ENCODE peak calls at places on chromosome 9, in four cellular contexts. M, O, G and K are unnamed samples.

GRCh38 chr9:76646249-76646648 is 118.0 kb upstream of the PCA3 start:
- DNase-seq in O (no peak), M (peak), G (no peak), K (no peak)

GRCh38 chr9:14400658-14400995 is 86.7 kb upstream of the NFIB start:
- DNase-seq in M (peak), O (peak), G (peak), K (no peak)

GRCh38 chr9:5799314-5799713 is 33.6 kb downstream of the ERMP1 start:
- DNase-seq in M (peak), G (no peak), O (peak), K (no peak)

GRCh38 chr9:128122809-128123175 is 4.7 kb downstream of the PTGES2 start:
- DNase-seq in M (no peak), G (no peak), O (no peak), K (no peak)

GRCh38 chr9:12766357-12766756 is 8.5 kb upstream of the LURAP1L start:
- DNase-seq in M (no peak), G (no peak), O (no peak), K (no peak)

GRCh38 chr9:109297899-109298298 is 23.0 kb downstream of the EPB41L4B start:
- DNase-seq in G (no peak), M (peak), O (no peak), K (peak)

GRCh38 chr9:73011346-73011745 is 58.5 kb upstream of the ALDH1A1 start:
- DNase-seq in M (peak), O (no peak), G (no peak), K (no peak)

GRCh38 chr9:26723486-26723885 is 169.1 kb downstream of the CAAP1 start:
- DNase-seq in O (peak), M (peak), G (peak), K (no peak)

GRCh38 chr9:114613919-114614318 is 2.8 kb downstream of the TMEM268 start:
- DNase-seq in G (no peak), O (no peak), M (no peak), K (no peak)

GRCh38 chr9:75229605-75230332 is 141.5 kb downstream of the OSTF1 start:
- DNase-seq in M (peak), G (no peak), O (no peak), K (no peak)

GRCh38 chr9:22158983-22159382 is 149.9 kb upstream of the CDKN2B start:
- DNase-seq in O (no peak), M (peak), G (peak), K (no peak)

GRCh38 chr9:122051401-122052346 is 41.4 kb downstream of the TTLL11 start:
- DNase-seq in O (no peak), G (no peak), M (no peak), K (peak)

GRCh38 chr9:73023025-73023541 is 70.2 kb upstream of the ALDH1A1 start:
- DNase-seq in G (peak), M (peak), O (peak), K (peak)

GRCh38 chr9:91963711-91964240 is 13.7 kb upstream of the ROR2 start:
- DNase-seq in G (no peak), M (no peak), O (no peak), K (no peak)

GRCh38 chr9:119844431-119844830 is 475.2 kb upstream of the BRINP1 start:
- DNase-seq in M (no peak), O (no peak), G (no peak), K (no peak)

GRCh38 chr9:124291801-124292396 is 34.1 kb downstream of the NEK6 start:
- DNase-seq in G (no peak), O (no peak), M (no peak), K (no peak)

GRCh38 chr9:121196389-121196788 is 5.3 kb downstream of the RAB14 start:
- DNase-seq in M (no peak), O (no peak), G (no peak), K (no peak)

GRCh38 chr9:33856247-33856646 is 39.3 kb downstream of the UBE2R2 start:
- DNase-seq in M (no peak), G (no peak), O (no peak), K (no peak)

GRCh38 chr9:96762562-96762961 is 15.3 kb downstream of the ZNF510 start:
- DNase-seq in M (no peak), O (no peak), G (no peak), K (no peak)

GRCh38 chr9:27184556-27185351 is 75.7 kb downstream of the TEK start:
- DNase-seq in G (no peak), O (no peak), M (peak), K (no peak)

GRCh38 chr9:89530721-89531120 is 32.8 kb upstream of the SEMA4D start:
- DNase-seq in G (no peak), O (no peak), M (no peak), K (no peak)

GRCh38 chr9:89617978-89618377 is 13.2 kb downstream of the GADD45G start:
- DNase-seq in M (no peak), G (no peak), O (no peak), K (no peak)

GRCh38 chr9:14389146-14389545 is 75.2 kb upstream of the NFIB start:
- DNase-seq in G (no peak), O (no peak), M (peak), K (no peak)

GRCh38 chr9:82797539-82797938 is 265.4 kb downstream of the RASEF start:
- DNase-seq in O (no peak), M (no peak), G (no peak), K (no peak)

GRCh38 chr9:27499481-27499880 is 24.6 kb upstream of the IFNK start:
- DNase-seq in G (no peak), M (peak), O (no peak), K (no peak)

GRCh38 chr9:95826183-95826838 is 49.2 kb upstream of the ERCC6L2 start:
- DNase-seq in O (no peak), M (no peak), G (no peak), K (no peak)

GRCh38 chr9:72800326-72800994 is 152.4 kb downstream of the ALDH1A1 start:
- DNase-seq in M (no peak), G (no peak), O (no peak), K (no peak)

GRCh38 chr9:123338710-123339665 is 17.0 kb upstream of the CRB2 start:
- DNase-seq in G (no peak), M (peak), O (no peak), K (no peak)

GRCh38 chr9:95009459-95009858 is 283.0 kb downstream of the AOPEP start:
- DNase-seq in O (no peak), M (no peak), G (no peak), K (no peak)

GRCh38 chr9:134214766-134215394 is 50.5 kb upstream of the RNU6ATAC start:
- DNase-seq in O (no peak), M (no peak), G (no peak), K (no peak)

GRCh38 chr9:124423155-124423554 is 7.9 kb upstream of the PSMB7 start:
- DNase-seq in O (no peak), G (no peak), M (no peak), K (no peak)

GRCh38 chr9:27047126-27047525 is 41.7 kb upstream of the LRRC19 start:
- DNase-seq in O (no peak), M (no peak), G (no peak), K (no peak)

GRCh38 chr9:5263568-5264218 is 32.5 kb downstream of the INSL4 start:
- DNase-seq in M (peak), O (peak), G (no peak), K (no peak)

GRCh38 chr9:120344230-120344629 is 235.7 kb downstream of the CDK5RAP2 start:
- DNase-seq in O (no peak), M (peak), G (no peak), K (no peak)

GRCh38 chr9:121835581-121836381 is 184.3 kb downstream of the DAB2IP start:
- DNase-seq in M (no peak), G (peak), O (no peak), K (no peak)

DNA sequence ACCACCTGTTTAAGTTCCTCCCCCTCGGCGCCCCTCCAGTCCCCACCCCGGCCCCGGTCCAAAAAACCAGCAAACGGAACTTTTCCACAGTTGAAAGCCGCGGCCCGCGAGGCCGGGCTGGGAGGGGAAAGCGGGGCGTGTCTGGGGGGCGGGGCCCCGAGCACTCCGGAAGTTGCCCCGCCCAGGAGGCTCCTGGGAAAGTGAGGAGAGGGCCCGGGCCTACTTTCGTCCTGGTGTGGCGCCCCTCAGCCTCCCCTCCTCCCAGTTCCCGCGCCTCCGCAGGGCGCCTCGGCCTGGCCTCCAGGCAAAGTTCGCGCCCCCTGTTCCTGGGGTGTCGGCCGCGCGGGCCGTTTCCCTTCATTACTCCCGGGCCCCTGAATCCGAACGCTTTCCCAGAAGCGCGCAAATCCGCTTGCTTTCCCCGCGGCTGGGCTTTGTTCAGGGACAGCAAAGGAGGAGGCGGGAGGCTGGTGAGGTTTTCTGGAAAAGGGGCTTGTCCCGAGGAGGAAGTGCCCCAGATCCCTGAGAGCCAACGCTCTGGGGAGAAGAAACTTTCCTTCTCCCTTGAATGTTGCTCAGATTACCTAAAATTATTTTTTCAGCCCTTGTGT is 4.4 kb upstream of the DMRT3 start:
- DNase-seq in M (no peak), G (no peak), O (no peak), K (no peak)
- H3K4me3 ChIP-seq in M (no peak), G (no peak), O (no peak), K (peak)

DNA sequence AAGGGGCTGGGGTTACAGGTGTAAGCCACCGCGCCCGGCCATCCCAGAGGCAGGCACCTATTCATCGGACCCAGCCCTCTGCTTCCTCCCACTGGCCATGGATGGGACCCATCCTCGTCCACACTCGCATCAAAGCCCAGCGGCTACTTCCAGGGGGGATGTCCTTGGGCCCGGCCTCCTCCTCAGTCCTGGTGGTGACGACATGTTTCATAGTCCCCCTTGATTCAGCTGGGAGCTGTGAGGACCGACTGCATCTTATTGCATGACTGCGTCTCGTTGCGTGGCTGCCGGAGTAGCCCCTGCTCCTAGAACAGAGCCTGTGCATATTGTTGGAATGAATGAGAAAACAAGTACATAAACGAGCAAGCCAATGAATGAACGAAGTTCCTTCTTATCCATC is 12.8 kb downstream of the NCS1 start:
- DNase-seq in M (no peak), G (no peak), O (no peak), K (no peak)
- TF ChIP-seq CTCF in M (no peak), G (no peak), O (no peak), K (no peak)

DNA sequence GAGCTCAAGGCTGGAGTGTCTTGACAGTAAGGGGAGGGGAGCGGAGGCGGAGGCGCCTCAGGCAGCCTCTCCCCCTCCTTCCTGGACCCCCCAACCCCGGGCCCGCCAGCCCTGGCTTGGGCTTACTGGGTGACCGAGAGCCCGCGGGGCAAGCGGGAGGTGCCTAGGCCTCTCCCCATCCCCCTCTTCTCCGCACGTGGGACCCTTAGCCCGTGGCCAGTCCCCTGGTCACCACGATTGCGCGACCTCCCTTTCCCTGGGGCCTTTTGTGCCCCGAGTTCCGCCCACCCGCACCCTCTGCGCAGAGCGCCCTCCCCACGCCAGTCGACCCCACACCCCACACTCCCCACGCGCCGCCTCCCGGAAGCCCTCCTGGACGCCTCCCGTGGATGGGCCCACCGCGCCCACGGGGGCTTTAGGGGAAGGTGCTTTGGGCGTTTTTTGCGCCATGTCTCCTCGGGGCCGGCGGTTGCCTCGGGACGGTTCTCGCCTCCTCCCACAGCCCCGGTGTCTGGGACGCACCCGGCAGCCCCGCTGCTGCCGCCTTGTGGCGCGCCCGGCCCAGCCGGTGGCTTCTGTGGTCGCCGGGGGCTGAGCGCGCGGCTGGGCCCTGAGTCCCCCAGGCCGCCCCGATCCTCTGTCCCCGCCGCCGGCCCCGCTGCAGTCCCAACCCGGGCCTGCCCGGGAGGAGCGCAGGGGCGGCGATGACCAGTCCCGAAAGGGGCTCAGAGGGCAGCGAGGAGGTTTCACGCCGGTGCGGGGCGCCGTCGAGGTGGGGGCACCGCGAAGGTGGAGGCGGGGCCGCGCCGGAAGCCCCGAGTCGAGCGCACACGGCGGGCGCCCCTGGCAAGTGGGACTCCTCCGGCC is 3.2 kb downstream of the TOR4A start:
- DNase-seq in G (no peak), O (no peak), M (peak), K (no peak)
- H3K4me3 ChIP-seq in G (no peak), O (no peak), M (no peak), K (no peak)

GRCh38 chr9:105305834-105306233 is 61.4 kb downstream of the SLC44A1 start:
- DNase-seq in G (no peak), M (no peak), O (no peak), K (no peak)
- TF ChIP-seq CTCF in G (no peak), M (no peak), O (no peak), K (no peak)

GRCh38 chr9:129405089-129405830 is 215.6 kb downstream of the C9orf50 start:
- DNase-seq in O (no peak), G (no peak), M (peak), K (peak)

GRCh38 chr9:129404621-129405020 is 216.3 kb downstream of the C9orf50 start:
- DNase-seq in M (no peak), O (no peak), G (no peak), K (no peak)

GRCh38 chr9:129407905-129408452 is 212.9 kb downstream of the C9orf50 start:
- DNase-seq in M (no peak), G (no peak), O (no peak), K (no peak)

GRCh38 chr9:129405831-129406220 is 215.1 kb downstream of the C9orf50 start:
- DNase-seq in G (no peak), M (no peak), O (no peak), K (no peak)

DNA sequence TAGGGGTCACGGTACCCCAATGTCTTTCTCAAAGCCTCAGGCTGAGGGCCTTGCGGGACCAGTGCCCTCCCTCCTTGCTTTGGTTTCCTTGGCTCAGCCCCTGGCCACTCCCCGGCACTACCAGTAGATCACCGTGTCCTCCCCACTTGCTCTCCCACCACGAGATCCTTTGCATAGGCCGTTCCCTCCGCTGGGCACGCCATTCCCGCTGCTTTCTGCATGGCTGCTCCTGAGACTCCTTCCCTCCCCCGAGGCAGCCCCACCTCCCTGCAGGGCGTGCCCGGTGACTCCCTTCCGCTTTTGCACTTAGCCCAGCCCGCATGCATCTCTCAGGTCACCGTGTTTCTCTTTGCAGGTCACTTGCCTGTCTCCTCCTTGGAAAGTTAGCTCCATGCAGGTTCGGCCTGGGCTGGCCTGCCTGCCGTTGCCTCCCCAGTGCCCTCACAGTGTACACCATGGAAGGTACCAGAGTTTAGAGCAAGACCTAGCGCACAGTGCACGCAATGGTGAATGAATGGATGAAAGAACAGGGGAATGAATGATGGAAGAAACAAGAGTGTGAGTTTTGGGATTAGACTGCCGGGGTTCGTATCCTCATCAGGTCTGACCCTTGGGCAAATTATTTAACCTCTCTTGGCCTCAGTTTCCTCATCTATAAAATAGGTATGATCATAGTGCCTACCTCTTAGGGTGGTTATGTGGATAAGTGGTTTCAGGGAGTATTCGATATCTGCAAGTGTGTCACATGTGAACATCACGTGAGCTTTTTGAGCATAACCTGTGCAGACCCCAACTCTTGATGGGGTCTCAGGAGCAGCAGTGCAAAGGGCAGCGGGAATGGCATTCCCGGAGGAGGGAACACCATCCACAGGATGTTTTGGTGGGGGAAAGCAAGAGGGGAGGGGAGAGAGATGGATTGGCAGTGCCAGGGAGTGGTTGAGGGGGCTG is 214.3 kb downstream of the C9orf50 start:
- DNase-seq in M (no peak), O (no peak), G (peak), K (no peak)
- H3K4me3 ChIP-seq in M (no peak), O (no peak), G (no peak), K (no peak)

DNA sequence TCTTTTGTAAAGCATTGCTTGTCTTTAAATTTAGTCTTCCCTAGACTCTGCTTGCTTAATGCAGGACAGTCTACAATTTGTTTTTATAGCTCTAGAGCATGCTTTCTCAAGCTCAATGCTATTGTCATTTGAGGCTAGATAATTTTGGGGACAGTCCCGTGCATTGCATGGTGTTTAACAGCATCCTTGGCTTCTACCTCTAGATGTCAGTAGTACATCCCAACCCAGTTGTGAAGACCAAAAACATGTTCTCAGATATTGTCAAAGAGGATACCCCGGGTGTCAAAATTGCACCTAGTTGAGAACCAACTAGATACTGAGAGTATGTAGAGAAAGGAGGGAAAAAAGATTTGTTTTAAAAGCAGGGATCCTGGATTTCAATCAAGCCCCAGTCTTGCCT is 277.5 kb downstream of the CEMIP2 start:
- DNase-seq in M (no peak), G (no peak), O (no peak), K (no peak)
- TF ChIP-seq CTCF in M (peak), G (no peak), O (no peak), K (peak)